ENCODE peak calls at places on chromosomes 16 and 17, in seven cellular contexts. O is stimulated activated CD8-positive, alpha-beta memory T cell treated with anti-CD3 and anti-CD28 coated beads, Interleukin-7, amount 100 ng/mL, for 1 hour; Q is activated CD4-positive, alpha-beta memory T cell treated with anti-CD3 and anti-CD28 coated beads, Interleukin-2, amount 10 ng/mL, durations not matched to agents 7 days and 5 days; W is heart right ventricle; P is activated CD4-positive, alpha-beta T cell treated with anti-CD3 and anti-CD28 coated beads, Interleukin-2, amount 50 U/mL, for 1 hour; Y is HCT116; F is AG10803. G is an unnamed sample.

GRCh38 chr16:25189305-25189704 is 27.4 kb upstream of the AQP8 start:
- DNase-seq in O (no peak), Q (no peak), W (no peak), P (no peak), Y (no peak), F (no peak), G (no peak)

GRCh38 chr16:68839831-68840230 is 3.5 kb upstream of the TANGO6 start:
- DNase-seq in O (no peak), Q (no peak), W (no peak), P (no peak), Y (no peak), F (peak; percentile 48), G (no peak)

GRCh38 chr16:78785218-78785617 is 685.8 kb downstream of the WWOX start:
- DNase-seq in O (no peak), Q (no peak), W (no peak), P (no peak), Y (no peak), F (no peak), G (no peak)

GRCh38 chr16:74872302-74872701 is 97.7 kb upstream of the FA2H start:
- DNase-seq in O (no peak), Q (no peak), W (no peak), P (no peak), Y (no peak), F (no peak), G (no peak)

GRCh38 chr16:14285542-14286380 is 214.6 kb downstream of the MRTFB start:
- DNase-seq in O (peak; percentile 94), Q (peak; percentile 94), W (peak; percentile 94), P (peak; percentile 95), Y (peak; percentile 82), F (peak; percentile 95), G (peak; percentile 96)

GRCh38 chr17:32341141-32341856 is 674 bp downstream of the C17orf75 start:
- DNase-seq in O (no peak), Q (peak; percentile 72), W (no peak), P (peak; percentile 52), Y (no peak), F (no peak), G (peak; percentile 35)

GRCh38 chr16:74575805-74576643 is 30.9 kb downstream of the GLG1 start:
- DNase-seq in O (no peak), Q (no peak), W (no peak), P (no peak), Y (no peak), F (no peak), G (no peak)

GRCh38 chr16:66547101-66547989 is 2.6 kb downstream of the TK2 start:
- DNase-seq in O (no peak), Q (peak; percentile 9), W (no peak), P (no peak), Y (no peak), F (no peak), G (no peak)

GRCh38 chr16:86520317-86521210 is 10.2 kb downstream of the FOXF1 start:
- DNase-seq in O (no peak), Q (no peak), W (no peak), P (no peak), Y (no peak), F (no peak), G (no peak)

GRCh38 chr16:76670125-76670857 is 393.1 kb downstream of the CNTNAP4 start:
- DNase-seq in O (no peak), Q (no peak), W (no peak), P (no peak), Y (no peak), F (no peak), G (no peak)

GRCh38 chr16:81376880-81377279 is 62.1 kb downstream of the GAN start:
- DNase-seq in O (no peak), Q (no peak), W (no peak), P (no peak), Y (peak; percentile 16), F (no peak), G (no peak)

GRCh38 chr17:67390646-67391480 is 13.8 kb downstream of the PITPNC1 start:
- DNase-seq in O (peak; percentile 29), Q (peak; percentile 78), W (no peak), P (peak; percentile 59), Y (peak; percentile 89), F (peak; percentile 87), G (peak; percentile 91)

GRCh38 chr17:82287849-82288601 is 14.5 kb upstream of the CSNK1D start:
- DNase-seq in O (no peak), Q (no peak), W (peak; percentile 78), P (no peak), Y (peak; percentile 91), F (peak; percentile 80), G (peak; percentile 29)

GRCh38 chr17:34393401-34393800 is 30.4 kb upstream of the CCL1 start:
- DNase-seq in O (no peak), Q (no peak), W (no peak), P (no peak), Y (no peak), F (no peak), G (no peak)

GRCh38 chr16:26645629-26646028 is 421.1 kb upstream of the C16orf82 start:
- DNase-seq in O (no peak), Q (peak; percentile 67), W (no peak), P (peak; percentile 9), Y (no peak), F (no peak), G (no peak)

GRCh38 chr16:58709338-58709737 is 24.8 kb upstream of the SLC38A7 start:
- DNase-seq in O (no peak), Q (no peak), W (no peak), P (no peak), Y (no peak), F (no peak), G (no peak)

G was measured in adipocyte.